ENCODE peak calls at places on chromosome 13, in nine cellular contexts. M is left lung, H is WTC11, U is CD14-positive monocyte, P is fibroblast of lung, Z is foreskin fibroblast, C is GM13976, R is GM12865, W is IMR-90. X is an unnamed sample.

GRCh38 chr13:65724261-65724660 is 1505.9 kb downstream of the PCDH9 start:
- DNase-seq in Z (peak), W (peak), M (no peak), R (no peak), U (no peak), H (no peak), P (peak), C (no peak), X (no peak)

GRCh38 chr13:113119822-113120189 is 2.8 kb upstream of the F10 start:
- DNase-seq in W (no peak), C (no peak), Z (no peak), H (no peak), P (no peak), U (no peak), M (no peak), R (no peak), X (no peak)

GRCh38 chr13:92260363-92260762 is 861.9 kb downstream of the GPC5 start:
- DNase-seq in Z (no peak), U (no peak), W (no peak), C (no peak), P (no peak), R (peak), M (no peak), H (no peak), X (no peak)

GRCh38 chr13:105207586-105208293 is 1327.7 kb downstream of the EFNB2 start:
- DNase-seq in Z (no peak), M (no peak), U (no peak), W (peak), P (peak), R (no peak), C (no peak), H (no peak), X (no peak)

GRCh38 chr13:108102771-108103170 is 112.6 kb downstream of the LIG4 start:
- DNase-seq in W (no peak), H (no peak), R (no peak), Z (no peak), U (no peak), P (peak), M (no peak), C (no peak), X (no peak)

GRCh38 chr13:113420833-113421600 is 32.3 kb downstream of the ADPRHL1 start:
- DNase-seq in P (no peak), W (no peak), U (no peak), H (peak), R (no peak), M (no peak), C (no peak), Z (no peak), X (no peak)

GRCh38 chr13:79675931-79676658 is 195.1 kb downstream of the NDFIP2 start:
- DNase-seq in W (no peak), P (no peak), R (no peak), H (no peak), Z (no peak), U (no peak), M (no peak), C (no peak), X (no peak)

GRCh38 chr13:75364131-75364713 is 117.7 kb downstream of the TBC1D4 start:
- DNase-seq in H (no peak), C (no peak), W (peak), U (no peak), M (no peak), R (no peak), Z (no peak), P (no peak), X (no peak)

GRCh38 chr13:32600891-32601290 is 14.6 kb downstream of the PDS5B start:
- DNase-seq in M (no peak), H (no peak), Z (no peak), U (no peak), W (no peak), P (no peak), R (no peak), C (no peak), X (no peak)

GRCh38 chr13:44715287-44716224 is 139.4 kb upstream of the TSC22D1 start:
- DNase-seq in H (no peak), Z (peak), U (no peak), W (no peak), C (no peak), M (no peak), R (no peak), P (peak), X (no peak)

GRCh38 chr13:76440568-76440967 is 445.6 kb downstream of the KCTD12 start:
- DNase-seq in M (no peak), R (peak), H (no peak), W (no peak), Z (no peak), C (peak), U (no peak), P (no peak), X (no peak)

GRCh38 chr13:30466358-30466714 is 600 bp upstream of the HMGB1 start:
- DNase-seq in R (peak), W (peak), C (peak), P (peak), Z (peak), H (no peak), U (no peak), M (no peak), X (no peak)

GRCh38 chr13:98232456-98232855 is 55.4 kb upstream of the RNF113B start:
- DNase-seq in C (no peak), Z (no peak), U (no peak), R (no peak), H (no peak), W (peak), P (peak), M (no peak), X (no peak)

GRCh38 chr13:68232351-68233130 is 1002.4 kb upstream of the PCDH9 start:
- DNase-seq in M (no peak), W (no peak), R (no peak), Z (no peak), P (peak), U (no peak), H (no peak), C (no peak), X (no peak)

GRCh38 chr13:37640499-37640898 is 41.9 kb upstream of the POSTN start:
- DNase-seq in R (peak), U (no peak), H (peak), C (no peak), Z (peak), M (no peak), P (peak), W (peak), X (no peak)

GRCh38 chr13:81406639-81407292 is 1065.8 kb upstream of the SPRY2 start:
- DNase-seq in R (no peak), C (no peak), H (no peak), M (no peak), U (no peak), P (no peak), Z (no peak), W (no peak), X (no peak)

GRCh38 chr13:46903748-46904147 is 6.9 kb upstream of the HTR2A start:
- DNase-seq in R (no peak), Z (peak), W (peak), C (no peak), P (peak), M (no peak), U (no peak), H (no peak), X (no peak)

GRCh38 chr13:46475586-46475991 is 77.4 kb upstream of the LRCH1 start:
- DNase-seq in W (no peak), U (no peak), P (peak), R (no peak), M (no peak), C (no peak), H (no peak), Z (peak), X (no peak)

GRCh38 chr13:113488283-113488682 is 2.2 kb downstream of the DCUN1D2 start:
- DNase-seq in W (no peak), U (no peak), P (no peak), M (no peak), H (no peak), C (no peak), R (no peak), Z (no peak), X (no peak)

GRCh38 chr13:105346141-105346766 is 1189.2 kb downstream of the EFNB2 start:
- DNase-seq in U (no peak), H (no peak), M (no peak), P (peak), C (no peak), R (no peak), Z (peak), W (peak), X (no peak)

GRCh38 chr13:40420160-40420740 is 246.2 kb downstream of the FOXO1 start:
- DNase-seq in C (no peak), P (no peak), U (no peak), H (no peak), M (no peak), W (no peak), R (no peak), Z (no peak), X (no peak)

GRCh38 chr13:109152311-109152820 is 523.0 kb downstream of the MYO16 start:
- DNase-seq in W (no peak), U (no peak), H (no peak), P (no peak), R (no peak), C (no peak), M (no peak), Z (no peak), X (no peak)

GRCh38 chr13:42981317-42981716 is 10.7 kb downstream of the EPSTI1 start:
- DNase-seq in M (no peak), H (no peak), Z (peak), W (peak), C (no peak), P (peak), R (no peak), U (no peak), X (no peak)

GRCh38 chr13:52809310-52809769 is 39.1 kb downstream of the PCDH8 start:
- DNase-seq in C (peak), Z (peak), U (no peak), W (peak), R (peak), P (peak), M (peak), H (peak), X (no peak)

GRCh38 chr13:23081246-23081645 is 99.5 kb upstream of the SGCG start:
- DNase-seq in W (peak), M (no peak), Z (peak), H (no peak), P (peak), C (no peak), R (no peak), U (no peak), X (no peak)

GRCh38 chr13:33274264-33274663 is 11.3 kb downstream of the STARD13 start:
- DNase-seq in C (no peak), R (no peak), M (no peak), P (peak), Z (no peak), H (no peak), W (no peak), U (no peak), X (no peak)

GRCh38 chr13:87821512-87821911 is 150.3 kb downstream of the SLITRK5 start:
- DNase-seq in H (no peak), W (no peak), R (no peak), Z (no peak), M (no peak), C (no peak), P (no peak), U (no peak), X (no peak)

GRCh38 chr13:108679989-108680388 is 50.6 kb downstream of the MYO16 start:
- DNase-seq in R (no peak), U (no peak), Z (no peak), W (no peak), M (no peak), P (no peak), H (no peak), C (no peak), X (no peak)

GRCh38 chr13:46278474-46278873 is 66.7 kb downstream of the LRRC63 start:
- DNase-seq in Z (no peak), P (no peak), U (no peak), R (no peak), M (no peak), W (no peak), H (peak), C (no peak), X (no peak)

GRCh38 chr13:99812611-99813010 is 159.0 kb downstream of the ZIC5 start:
- DNase-seq in W (peak), P (peak), U (no peak), H (no peak), M (no peak), Z (peak), R (no peak), C (no peak), X (no peak)

GRCh38 chr13:21137696-21138095 is 38.7 kb downstream of the SKA3 start:
- DNase-seq in W (peak), R (no peak), M (no peak), Z (peak), U (no peak), C (no peak), H (no peak), P (peak), X (no peak)

GRCh38 chr13:64471916-64472315 is 2758.2 kb downstream of the PCDH9 start:
- DNase-seq in Z (peak), W (peak), P (peak), C (no peak), M (no peak), R (no peak), H (no peak), U (no peak), X (no peak)

GRCh38 chr13:113209880-113210421 is 538 bp downstream of the CUL4A start:
- DNase-seq in C (peak), W (peak), Z (no peak), M (peak), R (peak), H (peak), P (peak), U (no peak), X (peak)

GRCh38 chr13:113592571-113592970 is 8.0 kb downstream of the TFDP1 start:
- DNase-seq in C (peak), P (no peak), W (no peak), M (no peak), U (peak), H (no peak), R (no peak), Z (no peak), X (peak)

GRCh38 chr13:39129253-39129652 is 91.0 kb downstream of the NHLRC3 start:
- DNase-seq in R (no peak), P (no peak), W (no peak), C (no peak), U (no peak), M (no peak), H (no peak), Z (no peak), X (no peak)

GRCh38 chr13:23496255-23496654 is 62.8 kb upstream of the SACS start:
- DNase-seq in M (no peak), R (no peak), Z (no peak), P (no peak), C (no peak), U (no peak), W (no peak), H (no peak), X (no peak)

GRCh38 chr13:95156208-95156607 is 145.0 kb downstream of the ABCC4 start:
- DNase-seq in R (no peak), Z (peak), W (peak), M (no peak), P (peak), H (no peak), U (no peak), C (no peak), X (no peak)

GRCh38 chr13:91955546-91956355 is 557.3 kb downstream of the GPC5 start:
- DNase-seq in R (no peak), U (no peak), W (no peak), Z (no peak), M (no peak), C (no peak), P (no peak), H (peak), X (no peak)

GRCh38 chr13:48978942-48979601 is 3.4 kb downstream of the FNDC3A start:
- DNase-seq in C (no peak), U (no peak), M (no peak), R (peak), H (no peak), P (peak), Z (no peak), W (no peak), X (no peak)
- TF ChIP-seq CTCF in C (no peak), U (no peak), M (no peak), R (no peak), H (no peak), P (no peak), Z (no peak), W (no peak), X (no peak)

GRCh38 chr13:71306821-71307220 is 560.2 kb downstream of the DACH1 start:
- DNase-seq in P (no peak), H (no peak), Z (no peak), W (no peak), R (no peak), U (no peak), C (no peak), M (no peak), X (no peak)

GRCh38 chr13:71300602-71301001 is 566.4 kb downstream of the DACH1 start:
- DNase-seq in R (no peak), C (no peak), Z (no peak), P (no peak), M (no peak), H (no peak), U (no peak), W (no peak), X (no peak)

GRCh38 chr13:71304861-71305260 is 562.1 kb downstream of the DACH1 start:
- DNase-seq in M (no peak), Z (no peak), P (no peak), R (no peak), H (no peak), C (no peak), W (no peak), U (no peak), X (no peak)

DNA sequence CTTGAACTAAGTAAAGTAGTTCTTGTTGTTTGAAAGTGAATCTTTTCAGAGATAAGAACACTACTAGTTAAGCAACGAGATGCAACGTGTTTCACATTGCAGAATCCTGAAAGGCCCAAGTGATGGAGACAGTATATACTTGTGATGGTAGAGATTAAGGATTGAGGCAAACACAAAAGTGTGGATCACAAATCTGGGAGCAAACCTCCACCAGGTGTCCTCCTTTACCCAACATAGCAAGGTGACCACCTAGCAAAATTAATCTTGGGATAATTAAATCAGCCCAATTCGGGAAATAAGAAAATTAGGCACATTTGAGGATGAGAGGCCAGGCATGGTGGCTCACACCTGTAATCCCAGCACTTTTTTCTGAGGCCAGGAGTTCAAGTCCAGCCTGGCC is 563.9 kb downstream of the DACH1 start:
- DNase-seq in U (no peak), R (no peak), Z (no peak), C (no peak), H (no peak), W (no peak), M (no peak), P (peak), X (no peak)
- TF ChIP-seq CTCF in U (no peak), R (no peak), Z (no peak), C (no peak), H (no peak), W (no peak), M (no peak), P (peak), X (no peak)

GRCh38 chr13:102657630-102658029 is 37.2 kb downstream of the METTL21C start:
- DNase-seq in R (no peak), P (no peak), C (no peak), H (no peak), M (no peak), Z (no peak), U (no peak), W (no peak), X (no peak)
- TF ChIP-seq CTCF in R (no peak), P (no peak), C (no peak), H (no peak), M (no peak), Z (no peak), U (peak), W (peak), X (peak)

GRCh38 chr13:50512602-50513527 is 330.6 kb downstream of the DLEU7 start:
- DNase-seq in R (peak), C (peak), P (peak), W (peak), H (no peak), M (peak), U (peak), Z (peak), X (peak)
- TF ChIP-seq CTCF in R (no peak), C (no peak), P (no peak), W (no peak), H (no peak), M (no peak), U (no peak), Z (no peak), X (no peak)

GRCh38 chr13:28638756-28639155 is 20.2 kb upstream of the POMP start:
- DNase-seq in H (no peak), C (no peak), M (no peak), W (no peak), R (no peak), Z (no peak), U (no peak), P (no peak), X (no peak)

GRCh38 chr13:28636078-28636477 is 22.9 kb upstream of the POMP start:
- DNase-seq in M (no peak), W (peak), C (no peak), Z (peak), P (peak), R (no peak), H (no peak), U (no peak), X (no peak)

GRCh38 chr13:28636677-28637317 is 22.1 kb upstream of the POMP start:
- DNase-seq in R (peak), M (no peak), H (peak), U (peak), P (peak), C (peak), W (peak), Z (peak), X (no peak)

GRCh38 chr13:28640861-28641599 is 17.9 kb upstream of the POMP start:
- DNase-seq in W (no peak), Z (no peak), P (no peak), U (no peak), H (no peak), C (no peak), M (no peak), R (no peak), X (no peak)

GRCh38 chr13:28637714-28638355 is 21.1 kb upstream of the POMP start:
- DNase-seq in H (no peak), R (peak), W (no peak), C (no peak), U (no peak), P (no peak), M (no peak), Z (no peak), X (no peak)
- TF ChIP-seq CTCF in H (no peak), R (no peak), W (no peak), C (peak), U (no peak), P (no peak), M (no peak), Z (no peak), X (no peak)

GRCh38 chr13:82664183-82664582 is 1218.1 kb downstream of the SLITRK1 start:
- DNase-seq in W (no peak), H (no peak), U (no peak), P (no peak), C (no peak), Z (no peak), M (no peak), R (no peak), X (no peak)
- TF ChIP-seq CTCF in W (no peak), H (no peak), U (no peak), P (no peak), C (no peak), Z (no peak), M (no peak), R (no peak), X (no peak)

GRCh38 chr13:111079375-111079774 is 35.7 kb upstream of the ARHGEF7 start:
- DNase-seq in U (no peak), Z (no peak), R (no peak), M (no peak), P (no peak), W (no peak), H (no peak), C (no peak), X (no peak)

GRCh38 chr13:111074826-111075225 is 40.3 kb upstream of the ARHGEF7 start:
- DNase-seq in R (no peak), W (no peak), H (no peak), U (no peak), M (no peak), Z (no peak), C (no peak), P (no peak), X (no peak)

GRCh38 chr13:111082240-111082639 is 32.9 kb upstream of the ARHGEF7 start:
- DNase-seq in Z (no peak), R (no peak), P (no peak), M (no peak), H (no peak), C (no peak), W (no peak), U (no peak), X (no peak)

GRCh38 chr13:111080642-111081041 is 34.5 kb upstream of the ARHGEF7 start:
- DNase-seq in C (no peak), M (no peak), R (no peak), Z (no peak), H (no peak), P (no peak), U (no peak), W (no peak), X (no peak)

GRCh38 chr13:111076156-111077013 is 38.7 kb upstream of the ARHGEF7 start:
- DNase-seq in P (no peak), H (peak), W (no peak), Z (no peak), U (no peak), C (no peak), M (no peak), R (no peak), X (no peak)
- TF ChIP-seq CTCF in P (no peak), H (no peak), W (peak), Z (no peak), U (no peak), C (no peak), M (no peak), R (no peak), X (no peak)

GRCh38 chr13:90883592-90883991 is 463.9 kb upstream of the MIR17HG start:
- DNase-seq in R (no peak), C (no peak), Z (no peak), M (no peak), U (no peak), P (no peak), H (no peak), W (no peak), X (no peak)
- TF ChIP-seq CTCF in R (no peak), C (no peak), Z (no peak), M (no peak), U (no peak), P (no peak), H (no peak), W (no peak), X (no peak)

GRCh38 chr13:25394661-25395060 is 22.9 kb downstream of the ATP8A2 start:
- DNase-seq in M (no peak), Z (no peak), W (no peak), P (no peak), R (no peak), U (no peak), H (no peak), C (no peak), X (no peak)
- TF ChIP-seq CTCF in M (no peak), Z (no peak), W (no peak), P (no peak), R (no peak), U (no peak), H (no peak), C (no peak), X (no peak)